ENCODE peak calls at places on chromosomes 11 and 22, in eight cellular contexts. One of them, this sample, is unnamed.

GRCh38 chr22:19784396-19785175 is 24.0 kb downstream of the TBX1 start:
- DNase-seq in NCI-H2107: no peak
- DNase-seq in MCF 10A: no peak
- DNase-seq in iPS-NIHi11: peak
- DNase-seq in prostate gland: no peak
- DNase-seq in EL: no peak
- DNase-seq in left lobe of liver: no peak
- DNase-seq in stimulated activated naive CD4-positive, alpha-beta T cell treated with Interleukin-2 at 50 U/mL for 16 hours: no peak
- DNase-seq in this sample: no peak

GRCh38 chr22:27718186-27719032 is 83.1 kb downstream of the MN1 start:
- DNase-seq in NCI-H2107: no peak
- DNase-seq in MCF 10A: peak
- DNase-seq in iPS-NIHi11: peak
- DNase-seq in prostate gland: peak
- DNase-seq in EL: peak
- DNase-seq in left lobe of liver: no peak
- DNase-seq in stimulated activated naive CD4-positive, alpha-beta T cell treated with Interleukin-2 at 50 U/mL for 16 hours: no peak
- DNase-seq in this sample: peak

GRCh38 chr11:95419915-95420314 is 188.9 kb upstream of the SESN3 start:
- DNase-seq in NCI-H2107: no peak
- DNase-seq in MCF 10A: peak
- DNase-seq in iPS-NIHi11: no peak
- DNase-seq in prostate gland: no peak
- DNase-seq in EL: peak
- DNase-seq in left lobe of liver: no peak
- DNase-seq in stimulated activated naive CD4-positive, alpha-beta T cell treated with Interleukin-2 at 50 U/mL for 16 hours: no peak
- DNase-seq in this sample: peak

GRCh38 chr22:31490496-31490925 is 869 bp upstream of the EIF4ENIF1 start:
- DNase-seq in NCI-H2107: no peak
- DNase-seq in MCF 10A: peak
- DNase-seq in iPS-NIHi11: peak
- DNase-seq in prostate gland: peak
- DNase-seq in EL: peak
- DNase-seq in left lobe of liver: peak
- DNase-seq in stimulated activated naive CD4-positive, alpha-beta T cell treated with Interleukin-2 at 50 U/mL for 16 hours: peak
- DNase-seq in this sample: peak

GRCh38 chr22:20571531-20572007 is 64.2 kb downstream of the MED15 start:
- DNase-seq in NCI-H2107: no peak
- DNase-seq in MCF 10A: peak
- DNase-seq in iPS-NIHi11: peak
- DNase-seq in prostate gland: no peak
- DNase-seq in EL: no peak
- DNase-seq in left lobe of liver: no peak
- DNase-seq in stimulated activated naive CD4-positive, alpha-beta T cell treated with Interleukin-2 at 50 U/mL for 16 hours: peak
- DNase-seq in this sample: no peak

GRCh38 chr22:20558534-20558933 is 51.1 kb downstream of the MED15 start:
- DNase-seq in NCI-H2107: no peak
- DNase-seq in MCF 10A: no peak
- DNase-seq in iPS-NIHi11: no peak
- DNase-seq in prostate gland: no peak
- DNase-seq in EL: no peak
- DNase-seq in left lobe of liver: no peak
- DNase-seq in stimulated activated naive CD4-positive, alpha-beta T cell treated with Interleukin-2 at 50 U/mL for 16 hours: no peak
- DNase-seq in this sample: no peak

GRCh38 chr11:105598371-105598770 is 11.5 kb upstream of the GRIA4 start:
- DNase-seq in NCI-H2107: no peak
- DNase-seq in MCF 10A: no peak
- DNase-seq in iPS-NIHi11: no peak
- DNase-seq in prostate gland: no peak
- DNase-seq in EL: no peak
- DNase-seq in left lobe of liver: no peak
- DNase-seq in stimulated activated naive CD4-positive, alpha-beta T cell treated with Interleukin-2 at 50 U/mL for 16 hours: no peak
- DNase-seq in this sample: no peak

GRCh38 chr11:46916251-46916650 is 2.1 kb downstream of the LRP4 start:
- DNase-seq in NCI-H2107: no peak
- DNase-seq in MCF 10A: no peak
- DNase-seq in iPS-NIHi11: no peak
- DNase-seq in prostate gland: peak
- DNase-seq in EL: no peak
- DNase-seq in left lobe of liver: no peak
- DNase-seq in stimulated activated naive CD4-positive, alpha-beta T cell treated with Interleukin-2 at 50 U/mL for 16 hours: no peak
- DNase-seq in this sample: no peak

This sample was measured in islet precursor cell.